ENCODE peak calls at places on chromosomes 3 and 15, in seven cellular contexts. One of them, this sample, is unnamed.
A peak's percentile ranks its signal among the peaks of the same experiment; 100 is the strongest.

GRCh38 chr15:61036121-61036520 is 193.0 kb downstream of the RORA start:
- DNase-seq in hepatocyte: no peak
- DNase-seq in MM.1S: no peak
- DNase-seq in PC-3: no peak
- DNase-seq in GM23338: no peak
- DNase-seq in neural progenitor cell: no peak
- DNase-seq in HCT116: no peak
- DNase-seq in this sample: no peak

GRCh38 chr3:194711913-194712312 is 26.2 kb downstream of the FAM43A start:
- DNase-seq in hepatocyte: peak; percentile 59
- DNase-seq in MM.1S: no peak
- DNase-seq in PC-3: peak; percentile 96
- DNase-seq in GM23338: peak; percentile 21
- DNase-seq in neural progenitor cell: no peak
- DNase-seq in HCT116: peak; percentile 43
- DNase-seq in this sample: peak; percentile 91

GRCh38 chr15:68517285-68517711 is 61.5 kb upstream of the CORO2B start:
- DNase-seq in hepatocyte: no peak
- DNase-seq in MM.1S: no peak
- DNase-seq in PC-3: no peak
- DNase-seq in GM23338: peak; percentile 46
- DNase-seq in neural progenitor cell: peak; percentile 66
- DNase-seq in HCT116: no peak
- DNase-seq in this sample: peak; percentile 61

GRCh38 chr3:8886556-8886955 is 76.7 kb downstream of the RAD18 start:
- DNase-seq in hepatocyte: no peak
- DNase-seq in MM.1S: no peak
- DNase-seq in PC-3: peak; percentile 71
- DNase-seq in GM23338: no peak
- DNase-seq in neural progenitor cell: no peak
- DNase-seq in HCT116: no peak
- DNase-seq in this sample: peak; percentile 47

GRCh38 chr3:123486460-123486859 is 37.6 kb upstream of the ADCY5 start:
- DNase-seq in hepatocyte: no peak
- DNase-seq in MM.1S: no peak
- DNase-seq in PC-3: no peak
- DNase-seq in GM23338: no peak
- DNase-seq in neural progenitor cell: no peak
- DNase-seq in HCT116: no peak
- DNase-seq in this sample: no peak

GRCh38 chr3:31503456-31503855 is 29.3 kb upstream of the STT3B start:
- DNase-seq in hepatocyte: no peak
- DNase-seq in MM.1S: no peak
- DNase-seq in PC-3: peak; percentile 34
- DNase-seq in GM23338: no peak
- DNase-seq in neural progenitor cell: no peak
- DNase-seq in HCT116: no peak
- DNase-seq in this sample: peak; percentile 32

GRCh38 chr3:44795197-44795596 is 33.6 kb downstream of the KIF15 start:
- DNase-seq in hepatocyte: no peak
- DNase-seq in MM.1S: no peak
- DNase-seq in PC-3: peak; percentile 7
- DNase-seq in GM23338: peak; percentile 10
- DNase-seq in neural progenitor cell: no peak
- DNase-seq in HCT116: no peak
- DNase-seq in this sample: peak; percentile 14

GRCh38 chr3:126257984-126258383 is 77.6 kb upstream of the ALDH1L1 start:
- DNase-seq in hepatocyte: no peak
- DNase-seq in MM.1S: no peak
- DNase-seq in PC-3: no peak
- DNase-seq in GM23338: no peak
- DNase-seq in neural progenitor cell: no peak
- DNase-seq in HCT116: no peak
- DNase-seq in this sample: no peak

GRCh38 chr3:48897401-48898376 is 993 bp downstream of the SLC25A20 start:
- DNase-seq in hepatocyte: peak; percentile 36
- DNase-seq in MM.1S: peak; percentile 30
- DNase-seq in PC-3: peak; percentile 32
- DNase-seq in GM23338: no peak
- DNase-seq in neural progenitor cell: no peak
- DNase-seq in HCT116: no peak
- DNase-seq in this sample: peak; percentile 7

GRCh38 chr3:128496602-128497304 is 3.8 kb upstream of the GATA2 start:
- DNase-seq in hepatocyte: no peak
- DNase-seq in MM.1S: no peak
- DNase-seq in PC-3: no peak
- DNase-seq in GM23338: peak; percentile 63
- DNase-seq in neural progenitor cell: peak; percentile 58
- DNase-seq in HCT116: no peak
- DNase-seq in this sample: peak; percentile 79

GRCh38 chr15:33679065-33679464 is 289.2 kb upstream of the CHRM5 start:
- DNase-seq in hepatocyte: no peak
- DNase-seq in MM.1S: no peak
- DNase-seq in PC-3: no peak
- DNase-seq in GM23338: no peak
- DNase-seq in neural progenitor cell: no peak
- DNase-seq in HCT116: no peak
- DNase-seq in this sample: peak; percentile 37

GRCh38 chr3:81666502-81667121 is 94.8 kb downstream of the GBE1 start:
- DNase-seq in hepatocyte: no peak
- DNase-seq in MM.1S: peak; percentile 8
- DNase-seq in PC-3: peak; percentile 51
- DNase-seq in GM23338: peak; percentile 9
- DNase-seq in neural progenitor cell: no peak
- DNase-seq in HCT116: no peak
- DNase-seq in this sample: peak; percentile 46

GRCh38 chr15:74242296-74242929 is 6.3 kb downstream of the CCDC33 start:
- DNase-seq in hepatocyte: peak; percentile 78
- DNase-seq in MM.1S: no peak
- DNase-seq in PC-3: peak; percentile 19
- DNase-seq in GM23338: no peak
- DNase-seq in neural progenitor cell: peak; percentile 45
- DNase-seq in HCT116: peak; percentile 10
- DNase-seq in this sample: peak; percentile 71

GRCh38 chr15:34619151-34619550 is 35.7 kb upstream of the GOLGA8B start:
- DNase-seq in hepatocyte: no peak
- DNase-seq in MM.1S: no peak
- DNase-seq in PC-3: no peak
- DNase-seq in GM23338: no peak
- DNase-seq in neural progenitor cell: no peak
- DNase-seq in HCT116: no peak
- DNase-seq in this sample: no peak

GRCh38 chr15:89630974-89631901 is 24.0 kb downstream of the KIF7 start:
- DNase-seq in hepatocyte: no peak
- DNase-seq in MM.1S: no peak
- DNase-seq in PC-3: no peak
- DNase-seq in GM23338: peak; percentile 22
- DNase-seq in neural progenitor cell: no peak
- DNase-seq in HCT116: no peak
- DNase-seq in this sample: no peak

GRCh38 chr3:133620066-133620784 is 41.5 kb downstream of the TOPBP1 start:
- DNase-seq in hepatocyte: no peak
- DNase-seq in MM.1S: peak; percentile 91
- DNase-seq in PC-3: no peak
- DNase-seq in GM23338: no peak
- DNase-seq in neural progenitor cell: no peak
- DNase-seq in HCT116: no peak
- DNase-seq in this sample: no peak

GRCh38 chr3:187247398-187247797 is 44.1 kb downstream of the MASP1 start:
- DNase-seq in hepatocyte: no peak
- DNase-seq in MM.1S: no peak
- DNase-seq in PC-3: no peak
- DNase-seq in GM23338: peak; percentile 18
- DNase-seq in neural progenitor cell: no peak
- DNase-seq in HCT116: no peak
- DNase-seq in this sample: no peak

GRCh38 chr15:88636654-88637053 is 2.2 kb upstream of the ISG20 start:
- DNase-seq in hepatocyte: no peak
- DNase-seq in MM.1S: no peak
- DNase-seq in PC-3: no peak
- DNase-seq in GM23338: no peak
- DNase-seq in neural progenitor cell: no peak
- DNase-seq in HCT116: no peak
- DNase-seq in this sample: no peak

GRCh38 chr15:27683126-27683525 is 416.0 kb downstream of the OCA2 start:
- DNase-seq in hepatocyte: no peak
- DNase-seq in MM.1S: no peak
- DNase-seq in PC-3: no peak
- DNase-seq in GM23338: no peak
- DNase-seq in neural progenitor cell: no peak
- DNase-seq in HCT116: no peak
- DNase-seq in this sample: no peak

GRCh38 chr3:127448161-127448561 is 142.4 kb downstream of the TPRA1 start:
- DNase-seq in hepatocyte: no peak
- DNase-seq in MM.1S: peak; percentile 29
- DNase-seq in PC-3: no peak
- DNase-seq in GM23338: no peak
- DNase-seq in neural progenitor cell: no peak
- DNase-seq in HCT116: no peak
- DNase-seq in this sample: peak; percentile 14

GRCh38 chr3:127443581-127444375 is 146.8 kb downstream of the TPRA1 start:
- DNase-seq in hepatocyte: no peak
- DNase-seq in MM.1S: no peak
- DNase-seq in PC-3: no peak
- DNase-seq in GM23338: no peak
- DNase-seq in neural progenitor cell: no peak
- DNase-seq in HCT116: no peak
- DNase-seq in this sample: no peak

GRCh38 chr3:127446756-127447155 is 143.8 kb downstream of the TPRA1 start:
- DNase-seq in hepatocyte: no peak
- DNase-seq in MM.1S: no peak
- DNase-seq in PC-3: no peak
- DNase-seq in GM23338: no peak
- DNase-seq in neural progenitor cell: no peak
- DNase-seq in HCT116: no peak
- DNase-seq in this sample: no peak

GRCh38 chr3:127444761-127445160 is 145.8 kb downstream of the TPRA1 start:
- DNase-seq in hepatocyte: no peak
- DNase-seq in MM.1S: no peak
- DNase-seq in PC-3: no peak
- DNase-seq in GM23338: no peak
- DNase-seq in neural progenitor cell: no peak
- DNase-seq in HCT116: no peak
- DNase-seq in this sample: no peak

GRCh38 chr3:127445581-127446368 is 144.8 kb downstream of the TPRA1 start:
- DNase-seq in hepatocyte: no peak
- DNase-seq in MM.1S: no peak
- DNase-seq in PC-3: no peak
- DNase-seq in GM23338: no peak
- DNase-seq in neural progenitor cell: no peak
- DNase-seq in HCT116: no peak
- DNase-seq in this sample: no peak
- TF ChIP-seq EZH2phosphoT487 in hepatocyte: no peak
- TF ChIP-seq EZH2phosphoT487 in MM.1S: no peak
- TF ChIP-seq EZH2phosphoT487 in PC-3: no peak
- TF ChIP-seq EZH2phosphoT487 in GM23338: no peak
- TF ChIP-seq EZH2phosphoT487 in neural progenitor cell: no peak
- TF ChIP-seq EZH2phosphoT487 in HCT116: no peak
- TF ChIP-seq EZH2phosphoT487 in this sample: no peak

DNA sequence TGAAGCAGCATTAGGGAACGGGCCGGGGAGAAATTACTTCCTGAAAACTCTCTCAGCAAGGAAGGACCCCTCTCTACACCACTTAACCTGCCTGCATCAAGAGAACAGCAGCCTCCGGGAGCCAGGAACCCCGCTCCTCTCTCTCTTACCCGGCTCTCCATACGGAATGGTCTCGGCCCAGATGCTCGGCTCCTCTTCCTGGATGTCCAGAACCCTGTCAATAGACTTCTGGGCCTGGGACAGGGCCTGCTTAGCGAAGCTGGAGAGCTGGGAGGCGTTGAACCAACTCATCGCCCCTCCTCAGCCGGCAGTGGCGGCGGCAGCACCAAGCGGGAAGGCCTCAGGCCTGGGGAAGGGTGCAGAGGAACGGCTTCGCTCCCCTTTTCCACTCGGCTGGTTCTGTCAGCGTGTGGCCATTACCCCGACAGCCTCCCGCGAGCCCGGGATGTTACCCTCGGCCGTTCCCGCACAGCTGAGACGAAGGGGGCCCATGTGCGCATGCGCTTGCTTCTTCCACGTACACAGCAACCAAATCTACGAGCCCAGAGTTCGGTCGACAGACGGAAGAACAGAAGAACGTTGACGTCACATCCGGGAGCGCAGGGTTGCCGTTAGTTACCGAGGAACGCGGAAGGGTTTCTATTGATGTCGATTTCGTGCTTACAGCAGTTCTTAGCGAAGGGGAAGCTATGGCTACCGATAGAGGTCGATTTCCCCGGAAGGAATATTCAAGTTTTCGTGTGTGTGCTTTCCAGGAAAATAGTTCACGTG is at the start of gene TMF1:
- DNase-seq in hepatocyte: peak; percentile 100
- DNase-seq in MM.1S: peak; percentile 99
- DNase-seq in PC-3: peak; percentile 93
- DNase-seq in GM23338: peak; percentile 100
- DNase-seq in neural progenitor cell: peak; percentile 99
- DNase-seq in HCT116: peak; percentile 98
- DNase-seq in this sample: peak; percentile 100
- TF ChIP-seq EZH2phosphoT487 in hepatocyte: no peak
- TF ChIP-seq EZH2phosphoT487 in MM.1S: no peak
- TF ChIP-seq EZH2phosphoT487 in PC-3: no peak
- TF ChIP-seq EZH2phosphoT487 in GM23338: no peak
- TF ChIP-seq EZH2phosphoT487 in neural progenitor cell: no peak
- TF ChIP-seq EZH2phosphoT487 in HCT116: no peak
- TF ChIP-seq EZH2phosphoT487 in this sample: no peak

DNA sequence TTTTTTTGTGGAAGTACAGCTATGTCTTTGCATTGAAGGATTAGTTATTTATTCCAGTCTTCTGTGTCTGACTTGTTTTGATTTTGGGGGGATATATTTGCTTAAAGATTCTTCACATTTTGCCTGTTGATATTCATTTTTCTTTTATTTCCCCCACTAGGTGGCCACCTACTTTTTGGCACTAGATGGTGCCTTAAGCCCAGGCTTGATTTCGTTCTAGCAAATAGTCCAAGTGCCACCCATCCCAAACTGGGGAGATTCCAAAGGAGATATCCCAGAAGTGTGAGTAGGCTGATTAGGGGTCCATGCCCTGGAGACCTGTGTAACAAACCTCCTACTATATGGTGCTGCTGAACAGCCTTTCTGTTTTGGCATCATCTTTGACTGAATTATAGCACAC is 80.0 kb upstream of the SPATA16 start:
- DNase-seq in hepatocyte: no peak
- DNase-seq in MM.1S: peak; percentile 32
- DNase-seq in PC-3: peak; percentile 41
- DNase-seq in GM23338: peak; percentile 65
- DNase-seq in neural progenitor cell: peak; percentile 5
- DNase-seq in HCT116: peak; percentile 24
- DNase-seq in this sample: peak; percentile 43
- TF ChIP-seq EZH2phosphoT487 in hepatocyte: no peak
- TF ChIP-seq EZH2phosphoT487 in MM.1S: no peak
- TF ChIP-seq EZH2phosphoT487 in PC-3: no peak
- TF ChIP-seq EZH2phosphoT487 in GM23338: no peak
- TF ChIP-seq EZH2phosphoT487 in neural progenitor cell: no peak
- TF ChIP-seq EZH2phosphoT487 in HCT116: no peak
- TF ChIP-seq EZH2phosphoT487 in this sample: no peak

DNA sequence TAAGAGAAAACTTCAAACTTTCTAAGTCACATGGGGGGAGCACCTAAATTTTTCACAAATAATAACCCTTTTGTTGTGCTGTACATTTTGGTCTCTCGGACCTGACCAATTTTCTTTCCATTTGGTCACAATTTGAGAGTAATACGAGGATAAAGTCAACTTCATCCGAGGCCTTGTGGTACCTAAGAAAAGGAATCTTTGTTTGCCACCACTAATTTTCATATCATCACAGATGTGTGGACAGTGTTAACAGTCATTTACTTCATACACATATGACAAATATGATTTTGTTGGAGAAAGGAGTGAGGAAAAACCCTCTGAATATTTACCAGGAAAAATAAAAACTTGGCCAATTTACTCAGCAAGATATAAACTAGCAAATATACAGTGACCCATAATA is 40.8 kb downstream of the VGLL4 start:
- DNase-seq in hepatocyte: no peak
- DNase-seq in MM.1S: no peak
- DNase-seq in PC-3: no peak
- DNase-seq in GM23338: no peak
- DNase-seq in neural progenitor cell: no peak
- DNase-seq in HCT116: no peak
- DNase-seq in this sample: no peak
- TF ChIP-seq EZH2phosphoT487 in hepatocyte: no peak
- TF ChIP-seq EZH2phosphoT487 in MM.1S: no peak
- TF ChIP-seq EZH2phosphoT487 in PC-3: no peak
- TF ChIP-seq EZH2phosphoT487 in GM23338: no peak
- TF ChIP-seq EZH2phosphoT487 in neural progenitor cell: no peak
- TF ChIP-seq EZH2phosphoT487 in HCT116: no peak
- TF ChIP-seq EZH2phosphoT487 in this sample: no peak